ENCODE peak calls at places on chromosome X, in ten cellular contexts. G, C, F, B, W, J, U, V, Q and I are unnamed samples.

GRCh38 chrX:109886122-109886761 is 116.7 kb upstream of the TMEM164 start:
- DNase-seq in G (no peak), C (peak), F (peak), B (no peak), W (peak), J (peak), U (no peak), V (no peak), Q (peak), I (no peak)

GRCh38 chrX:103756736-103757135 is 19.9 kb upstream of the PLP1 start:
- DNase-seq in G (no peak), C (no peak), F (no peak), B (no peak), W (no peak), J (no peak), U (no peak), V (no peak), Q (no peak), I (no peak)

GRCh38 chrX:116379854-116380253 is 56.6 kb upstream of the SLC6A14 start:
- DNase-seq in G (no peak), C (no peak), F (no peak), B (no peak), W (peak), J (peak), U (no peak), V (no peak), Q (no peak), I (no peak)

GRCh38 chrX:143634701-143635442 is 1.0 kb downstream of the SLITRK4 start:
- DNase-seq in G (no peak), C (no peak), F (peak), B (no peak), W (no peak), J (no peak), U (no peak), V (no peak), Q (peak), I (no peak)

GRCh38 chrX:113828470-113828869 is 755.4 kb upstream of the HTR2C start:
- DNase-seq in G (no peak), C (no peak), F (peak), B (no peak), W (no peak), J (no peak), U (no peak), V (no peak), Q (no peak), I (no peak)

GRCh38 chrX:6363193-6363592 is 134.5 kb upstream of the NLGN4X start:
- DNase-seq in G (no peak), C (no peak), F (peak), B (no peak), W (no peak), J (no peak), U (no peak), V (no peak), Q (no peak), I (no peak)

GRCh38 chrX:23333842-23334535 is 660 bp upstream of the PTCHD1 start:
- DNase-seq in G (no peak), C (no peak), F (peak), B (no peak), W (no peak), J (no peak), U (no peak), V (no peak), Q (no peak), I (no peak)

GRCh38 chrX:20487227-20487626 is 220.5 kb upstream of the RPS6KA3 start:
- DNase-seq in G (no peak), C (no peak), F (no peak), B (no peak), W (peak), J (no peak), U (no peak), V (no peak), Q (no peak), I (no peak)

GRCh38 chrX:10233173-10233572 is 76.4 kb downstream of the CLCN4 start:
- DNase-seq in G (no peak), C (no peak), F (no peak), B (no peak), W (peak), J (no peak), U (no peak), V (no peak), Q (no peak), I (no peak)